ENCODE peak calls at places on chromosome 5, in five cellular contexts. One of them, this sample, is unnamed.

GRCh38 chr5:132376694-132377641 is 7.5 kb downstream of the SLC22A5 start:
- DNase-seq in cardiac muscle cell: no peak
- DNase-seq in fibroblast of lung: no peak
- DNase-seq in T-helper 2 cell: no peak
- DNase-seq in heart right ventricle: no peak
- DNase-seq in this sample: no peak

GRCh38 chr5:94674841-94675382 is 56.4 kb downstream of the SLF1 start:
- DNase-seq in T-helper 2 cell: no peak
- DNase-seq in cardiac muscle cell: no peak
- DNase-seq in heart right ventricle: no peak
- DNase-seq in fibroblast of lung: peak; percentile 24
- DNase-seq in this sample: no peak

GRCh38 chr5:157308826-157309465 is 43.0 kb downstream of the CYFIP2 start:
- DNase-seq in heart right ventricle: no peak
- DNase-seq in fibroblast of lung: no peak
- DNase-seq in cardiac muscle cell: peak; percentile 35
- DNase-seq in T-helper 2 cell: no peak
- DNase-seq in this sample: peak; percentile 36

GRCh38 chr5:5965132-5965531 is 413.2 kb downstream of the MED10 start:
- DNase-seq in heart right ventricle: no peak
- DNase-seq in fibroblast of lung: no peak
- DNase-seq in T-helper 2 cell: no peak
- DNase-seq in cardiac muscle cell: no peak
- DNase-seq in this sample: no peak

GRCh38 chr5:12125895-12126294 is 221.6 kb upstream of the CTNND2 start:
- DNase-seq in cardiac muscle cell: no peak
- DNase-seq in T-helper 2 cell: no peak
- DNase-seq in fibroblast of lung: no peak
- DNase-seq in heart right ventricle: no peak
- DNase-seq in this sample: no peak

GRCh38 chr5:154042751-154043150 is 4.0 kb downstream of the MFAP3 start:
- DNase-seq in cardiac muscle cell: peak; percentile 52
- DNase-seq in T-helper 2 cell: no peak
- DNase-seq in fibroblast of lung: peak; percentile 21
- DNase-seq in heart right ventricle: no peak
- DNase-seq in this sample: no peak

GRCh38 chr5:127072861-127073846 is at the start of gene C5orf63:
- DNase-seq in heart right ventricle: peak; percentile 45
- DNase-seq in fibroblast of lung: peak; percentile 26
- DNase-seq in cardiac muscle cell: peak; percentile 60
- DNase-seq in T-helper 2 cell: peak; percentile 41
- DNase-seq in this sample: peak; percentile 73

GRCh38 chr5:2223303-2223702 is 340.6 kb upstream of the IRX4 start:
- DNase-seq in cardiac muscle cell: no peak
- DNase-seq in T-helper 2 cell: no peak
- DNase-seq in fibroblast of lung: peak; percentile 76
- DNase-seq in heart right ventricle: no peak
- DNase-seq in this sample: peak; percentile 55

GRCh38 chr5:132664696-132665209 is 6.8 kb downstream of the IL13 start:
- DNase-seq in cardiac muscle cell: no peak
- DNase-seq in heart right ventricle: no peak
- DNase-seq in T-helper 2 cell: no peak
- DNase-seq in fibroblast of lung: no peak
- DNase-seq in this sample: no peak

GRCh38 chr5:7851617-7852289 is 820 bp upstream of the CFAP90 start:
- DNase-seq in heart right ventricle: no peak
- DNase-seq in T-helper 2 cell: no peak
- DNase-seq in cardiac muscle cell: no peak
- DNase-seq in fibroblast of lung: no peak
- DNase-seq in this sample: no peak

GRCh38 chr5:150175536-150175935 is 9.0 kb downstream of the CDX1 start:
- DNase-seq in heart right ventricle: no peak
- DNase-seq in fibroblast of lung: no peak
- DNase-seq in cardiac muscle cell: peak; percentile 60
- DNase-seq in T-helper 2 cell: no peak
- DNase-seq in this sample: peak; percentile 65

GRCh38 chr5:10934789-10935355 is 173.8 kb upstream of the DAP start:
- DNase-seq in heart right ventricle: no peak
- DNase-seq in T-helper 2 cell: no peak
- DNase-seq in cardiac muscle cell: no peak
- DNase-seq in fibroblast of lung: no peak
- DNase-seq in this sample: no peak

GRCh38 chr5:9829621-9830020 is 199.5 kb upstream of the TAS2R1 start:
- DNase-seq in cardiac muscle cell: no peak
- DNase-seq in heart right ventricle: no peak
- DNase-seq in T-helper 2 cell: no peak
- DNase-seq in fibroblast of lung: no peak
- DNase-seq in this sample: no peak

GRCh38 chr5:4804619-4805211 is 335.4 kb upstream of the ADAMTS16 start:
- DNase-seq in T-helper 2 cell: no peak
- DNase-seq in cardiac muscle cell: no peak
- DNase-seq in fibroblast of lung: no peak
- DNase-seq in heart right ventricle: no peak
- DNase-seq in this sample: no peak

GRCh38 chr5:17302138-17302537 is 84.7 kb downstream of the BASP1 start:
- DNase-seq in fibroblast of lung: no peak
- DNase-seq in cardiac muscle cell: no peak
- DNase-seq in heart right ventricle: no peak
- DNase-seq in T-helper 2 cell: no peak
- DNase-seq in this sample: peak; percentile 41

GRCh38 chr5:123802298-123802951 is 290.4 kb downstream of the CSNK1G3 start:
- DNase-seq in cardiac muscle cell: no peak
- DNase-seq in T-helper 2 cell: no peak
- DNase-seq in heart right ventricle: no peak
- DNase-seq in fibroblast of lung: no peak
- DNase-seq in this sample: no peak

GRCh38 chr5:165627548-165628170 is 2122.2 kb downstream of the MAT2B start:
- DNase-seq in heart right ventricle: no peak
- DNase-seq in T-helper 2 cell: no peak
- DNase-seq in fibroblast of lung: no peak
- DNase-seq in cardiac muscle cell: no peak
- DNase-seq in this sample: no peak

GRCh38 chr5:174427304-174427703 is 297.1 kb upstream of the MSX2 start:
- DNase-seq in heart right ventricle: no peak
- DNase-seq in cardiac muscle cell: no peak
- DNase-seq in fibroblast of lung: no peak
- DNase-seq in T-helper 2 cell: no peak
- DNase-seq in this sample: no peak

GRCh38 chr5:29942089-29942488 is 1251.4 kb upstream of the CDH6 start:
- DNase-seq in T-helper 2 cell: no peak
- DNase-seq in heart right ventricle: no peak
- DNase-seq in cardiac muscle cell: no peak
- DNase-seq in fibroblast of lung: no peak
- DNase-seq in this sample: peak; percentile 28

GRCh38 chr5:116576043-116576713 is 1.6 kb upstream of the SEMA6A start:
- DNase-seq in T-helper 2 cell: no peak
- DNase-seq in heart right ventricle: peak; percentile 48
- DNase-seq in fibroblast of lung: peak; percentile 68
- DNase-seq in cardiac muscle cell: peak; percentile 76
- DNase-seq in this sample: peak; percentile 47

GRCh38 chr5:33507426-33507825 is 66.7 kb downstream of the TARS1 start:
- DNase-seq in T-helper 2 cell: no peak
- DNase-seq in cardiac muscle cell: no peak
- DNase-seq in fibroblast of lung: no peak
- DNase-seq in heart right ventricle: no peak
- DNase-seq in this sample: no peak

GRCh38 chr5:88140396-88140862 is 128.2 kb downstream of the TMEM161B start:
- DNase-seq in cardiac muscle cell: no peak
- DNase-seq in T-helper 2 cell: no peak
- DNase-seq in fibroblast of lung: no peak
- DNase-seq in heart right ventricle: no peak
- DNase-seq in this sample: no peak

GRCh38 chr5:140785905-140786686 is at the start of gene PCDHA1:
- DNase-seq in heart right ventricle: no peak
- DNase-seq in cardiac muscle cell: no peak
- DNase-seq in T-helper 2 cell: no peak
- DNase-seq in fibroblast of lung: no peak
- DNase-seq in this sample: peak; percentile 72

GRCh38 chr5:121503111-121503840 is 348.4 kb upstream of the FTMT start:
- DNase-seq in heart right ventricle: peak; percentile 36
- DNase-seq in fibroblast of lung: peak; percentile 3
- DNase-seq in T-helper 2 cell: no peak
- DNase-seq in cardiac muscle cell: peak; percentile 2
- DNase-seq in this sample: peak; percentile 6

GRCh38 chr5:40813698-40814281 is 15.6 kb upstream of the PRKAA1 start:
- DNase-seq in fibroblast of lung: no peak
- DNase-seq in heart right ventricle: no peak
- DNase-seq in cardiac muscle cell: no peak
- DNase-seq in T-helper 2 cell: no peak
- DNase-seq in this sample: peak; percentile 71

GRCh38 chr5:5014836-5015235 is 125.3 kb upstream of the ADAMTS16 start:
- DNase-seq in heart right ventricle: no peak
- DNase-seq in T-helper 2 cell: no peak
- DNase-seq in cardiac muscle cell: no peak
- DNase-seq in fibroblast of lung: no peak
- DNase-seq in this sample: no peak

GRCh38 chr5:151476054-151476453 is 28.7 kb downstream of the SLC36A1 start:
- DNase-seq in heart right ventricle: no peak
- DNase-seq in fibroblast of lung: no peak
- DNase-seq in T-helper 2 cell: no peak
- DNase-seq in cardiac muscle cell: no peak
- DNase-seq in this sample: no peak

GRCh38 chr5:156913719-156914370 is 49.2 kb downstream of the TIMD4 start:
- DNase-seq in heart right ventricle: no peak
- DNase-seq in cardiac muscle cell: no peak
- DNase-seq in T-helper 2 cell: no peak
- DNase-seq in fibroblast of lung: no peak
- DNase-seq in this sample: peak; percentile 48

GRCh38 chr5:120954255-120954654 is 490.2 kb downstream of the PRR16 start:
- DNase-seq in T-helper 2 cell: no peak
- DNase-seq in fibroblast of lung: no peak
- DNase-seq in cardiac muscle cell: no peak
- DNase-seq in heart right ventricle: no peak
- DNase-seq in this sample: no peak

GRCh38 chr5:9440517-9440916 is 105.4 kb downstream of the SEMA5A start:
- DNase-seq in cardiac muscle cell: no peak
- DNase-seq in T-helper 2 cell: no peak
- DNase-seq in fibroblast of lung: peak; percentile 37
- DNase-seq in heart right ventricle: no peak
- DNase-seq in this sample: no peak